ENCODE peak calls at places on chromosome 2, in seven cellular contexts. J, W, T, Y, M, V and U are unnamed samples. For H3K9me3, the result is how much of the 10 kb centered on the place peaks cover.

GRCh38 chr2:56334622-56335021 is 150.8 kb downstream of the CCDC85A start:
- DNase-seq in W (no peak), V (no peak), Y (no peak), J (no peak), T (no peak), M (no peak), U (no peak)

GRCh38 chr2:240478346-240479110 is 43.1 kb downstream of the GPC1 start:
- DNase-seq in J (peak), M (no peak), Y (no peak), V (no peak), T (no peak), W (no peak), U (no peak)

GRCh38 chr2:12313445-12314118 is 403.2 kb upstream of the TRIB2 start:
- DNase-seq in J (no peak), W (no peak), T (no peak), Y (no peak), V (no peak), M (no peak), U (no peak)

GRCh38 chr2:205770557-205770956 is 88.3 kb downstream of the NRP2 start:
- DNase-seq in W (no peak), Y (no peak), T (no peak), J (no peak), M (no peak), V (no peak), U (no peak)

GRCh38 chr2:14751581-14751980 is 119.1 kb downstream of the LRATD1 start:
- DNase-seq in V (no peak), M (no peak), Y (no peak), J (no peak), W (peak), T (no peak), U (no peak)

GRCh38 chr2:217085543-217085942 is 225.7 kb upstream of the TNP1 start:
- DNase-seq in T (no peak), J (no peak), W (no peak), Y (no peak), V (no peak), M (no peak), U (no peak)

GRCh38 chr2:68046224-68046623 is 16.6 kb downstream of the C1D start:
- DNase-seq in V (no peak), M (no peak), J (no peak), T (no peak), W (no peak), Y (no peak), U (no peak)

GRCh38 chr2:132448771-132449170 is 32.2 kb downstream of the GPR39 start:
- DNase-seq in W (peak), T (no peak), Y (peak), V (no peak), J (no peak), M (no peak), U (peak)

GRCh38 chr2:68251855-68252406 is 401 bp downstream of the PPP3R1 start:
- DNase-seq in Y (peak), M (peak), J (peak), W (peak), V (no peak), T (no peak), U (no peak)

GRCh38 chr2:96501471-96501874 is 3.7 kb downstream of the NEURL3 start:
- DNase-seq in J (no peak), T (no peak), Y (no peak), M (no peak), V (no peak), W (no peak), U (no peak)

GRCh38 chr2:169711751-169712509 is 17.7 kb downstream of the PHOSPHO2 start:
- DNase-seq in J (no peak), Y (no peak), M (no peak), T (peak), W (no peak), V (no peak), U (no peak)

GRCh38 chr2:74267068-74267467 is 68.7 kb downstream of the MTHFD2 start:
- DNase-seq in V (no peak), T (peak), Y (no peak), M (no peak), W (peak), J (no peak), U (no peak)

GRCh38 chr2:46252891-46253659 is 44.1 kb upstream of the EPAS1 start:
- DNase-seq in W (peak), V (no peak), Y (no peak), J (no peak), M (peak), T (no peak), U (no peak)

GRCh38 chr2:68889500-68889899 is 18.3 kb upstream of the BMP10 start:
- DNase-seq in V (no peak), M (no peak), T (no peak), Y (peak), J (peak), W (peak), U (no peak)

GRCh38 chr2:232444409-232445148 is 11.4 kb upstream of the ALPI start:
- DNase-seq in Y (peak), W (peak), M (no peak), T (peak), J (no peak), V (no peak), U (peak)

GRCh38 chr2:19868705-19869550 is 32.9 kb downstream of the TTC32 start:
- DNase-seq in V (peak), T (no peak), M (peak), Y (peak), W (peak), J (peak), U (no peak)

GRCh38 chr2:200317975-200318374 is 11.5 kb downstream of the SPATS2L start:
- DNase-seq in T (no peak), V (no peak), Y (no peak), M (no peak), J (no peak), W (no peak), U (no peak)
- TF ChIP-seq CTCF in T (no peak), V (no peak), Y (no peak), M (no peak), J (no peak), W (no peak), U (no peak)

DNA sequence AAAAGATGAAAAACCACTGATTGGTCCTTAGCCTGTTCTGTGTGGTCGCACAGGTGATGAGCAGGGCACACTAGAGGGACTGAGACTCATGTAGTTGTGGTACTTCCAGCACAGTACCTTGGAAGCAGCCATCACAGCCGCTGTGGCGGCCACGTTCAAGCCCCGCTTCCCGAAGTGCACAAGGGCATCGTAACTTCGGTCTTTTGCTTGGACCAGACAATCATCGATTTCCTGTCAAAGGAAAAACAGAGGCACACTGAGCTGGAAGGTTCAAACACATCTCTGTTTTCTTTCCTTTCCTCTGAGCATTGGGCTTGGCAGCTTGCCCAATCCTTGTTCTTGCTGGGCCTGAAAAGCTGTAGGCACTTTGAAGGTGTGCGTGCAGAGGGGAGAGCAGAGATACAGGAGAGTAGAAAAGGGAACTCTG is 52.6 kb downstream of the MRPL35 start:
- DNase-seq in Y (no peak), W (no peak), T (peak), V (no peak), M (no peak), J (no peak), U (no peak)
- H3K27ac ChIP-seq in Y (no peak), W (no peak), T (no peak), V (no peak), M (no peak), J (no peak), U (no peak)

DNA sequence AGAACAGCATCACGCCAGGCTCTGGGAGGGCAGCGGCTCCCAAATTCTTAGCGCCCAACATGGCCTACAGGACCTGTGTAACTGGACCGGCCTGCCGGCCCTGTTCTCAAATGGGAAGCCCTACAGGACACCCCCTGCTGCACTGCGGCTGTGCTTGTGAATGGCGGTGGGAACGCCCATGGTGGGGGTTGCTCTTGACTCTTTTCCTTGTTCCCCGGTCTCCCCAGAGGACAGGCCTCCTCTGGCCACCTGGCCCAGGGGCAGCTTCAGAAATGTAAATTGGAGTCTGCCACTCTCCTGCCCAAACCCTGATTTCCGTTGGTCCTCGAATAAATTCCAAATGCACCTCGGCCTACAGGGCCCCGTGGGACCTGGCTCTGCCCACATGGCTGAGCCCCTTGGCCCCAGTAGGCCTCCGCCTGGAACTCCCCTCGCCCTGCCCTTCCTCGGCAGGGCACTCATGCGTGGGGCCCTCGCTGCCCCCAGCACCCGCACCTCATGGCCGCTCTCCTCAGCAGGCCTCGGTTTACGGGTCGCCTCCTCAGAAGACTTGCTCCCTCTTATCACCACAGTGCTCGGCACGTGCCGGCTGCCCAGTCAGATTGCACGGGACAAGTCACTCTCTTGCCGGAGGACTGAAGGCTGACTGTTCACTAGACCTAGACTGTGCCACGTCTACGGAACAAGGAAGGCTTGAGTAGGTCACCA is 29.4 kb downstream of the KCNIP3 start:
- DNase-seq in Y (no peak), W (no peak), T (no peak), M (no peak), V (no peak), J (peak), U (no peak)
- H3K9me3 ChIP-seq in Y (under half), W (under half), T (under half), M (under half), V (under half), J (under half), U (under half)

DNA sequence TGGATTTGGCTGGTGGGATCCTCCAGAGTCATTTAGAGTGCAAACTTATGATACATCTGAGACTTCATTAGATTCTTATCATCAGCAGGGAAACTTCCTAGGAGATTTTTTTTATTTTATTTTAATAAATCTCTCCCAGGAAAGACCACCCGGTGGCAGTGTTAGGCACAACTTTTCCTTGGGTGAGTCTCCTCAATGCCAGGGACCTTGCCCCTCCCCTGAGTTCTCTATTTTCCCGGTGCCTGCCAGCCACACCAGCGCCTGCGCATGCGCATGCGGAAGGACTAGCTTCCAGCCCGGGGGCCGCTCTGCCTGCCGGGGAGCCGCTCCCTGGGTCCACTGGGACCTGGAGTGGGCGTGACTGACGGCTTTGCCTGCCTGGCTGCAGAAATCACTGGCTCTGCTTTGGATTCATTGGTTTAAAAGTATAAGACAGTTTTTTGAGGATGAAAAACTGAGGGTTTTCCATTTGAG is 86.6 kb downstream of the TMEM182 start:
- DNase-seq in J (peak), V (peak), M (no peak), T (peak), W (peak), Y (peak), U (no peak)
- TF ChIP-seq CTCF in J (peak), V (no peak), M (no peak), T (peak), W (no peak), Y (peak), U (no peak)